ENCODE peak calls at places on chromosomes 6 and 20, in nine cellular contexts. P, F, V, D, E, K, A, X and S are unnamed samples.

GRCh38 chr20:50245561-50246366 is 55.1 kb downstream of the CEBPB start:
- DNase-seq in A (no peak), D (peak), K (no peak), X (peak), E (no peak), F (no peak), P (no peak), V (no peak), S (no peak)

GRCh38 chr6:75096986-75097385 is 108.9 kb downstream of the COL12A1 start:
- DNase-seq in E (no peak), X (no peak), K (no peak), V (no peak), F (no peak), A (no peak), D (no peak), P (no peak), S (no peak)

GRCh38 chr6:164756142-164756541 is 553.3 kb downstream of the C6orf118 start:
- DNase-seq in V (no peak), K (no peak), E (no peak), P (no peak), A (no peak), F (no peak), X (no peak), D (peak), S (no peak)

GRCh38 chr6:169487579-169488205 is 214.1 kb downstream of the WDR27 start:
- DNase-seq in E (no peak), D (peak), P (no peak), A (no peak), F (no peak), X (peak), K (no peak), V (no peak), S (no peak)

GRCh38 chr20:25676164-25676809 is 20.4 kb downstream of the ZNF337 start:
- DNase-seq in E (no peak), X (peak), K (no peak), A (no peak), F (no peak), V (no peak), D (peak), P (no peak), S (no peak)

GRCh38 chr6:235763-236360 is 56.4 kb upstream of the DUSP22 start:
- DNase-seq in V (no peak), P (peak), K (no peak), E (no peak), X (peak), A (no peak), F (no peak), D (peak), S (no peak)

GRCh38 chr6:30163918-30164654 is 740 bp downstream of the TRIM15 start:
- DNase-seq in F (no peak), P (no peak), X (no peak), D (no peak), K (no peak), E (no peak), V (no peak), A (no peak), S (no peak)

GRCh38 chr20:8812818-8813217 is 256.1 kb upstream of the PLCB4 start:
- DNase-seq in V (no peak), D (no peak), X (no peak), A (no peak), P (no peak), E (no peak), F (no peak), K (no peak), S (peak)

GRCh38 chr6:125094563-125094962 is 59.0 kb upstream of the TPD52L1 start:
- DNase-seq in K (no peak), D (peak), A (no peak), F (no peak), X (peak), E (no peak), P (no peak), V (no peak), S (no peak)

GRCh38 chr6:109966299-109966698 is 11.8 kb upstream of the GPR6 start:
- DNase-seq in D (no peak), X (no peak), F (no peak), P (no peak), K (no peak), V (no peak), E (no peak), A (no peak), S (no peak)

GRCh38 chr20:9270831-9271230 is 201.9 kb downstream of the PLCB4 start:
- DNase-seq in E (no peak), A (no peak), D (peak), P (no peak), X (peak), K (no peak), F (no peak), V (no peak), S (no peak)

GRCh38 chr6:36130672-36131516 is 581 bp downstream of the MAPK13 start:
- DNase-seq in E (peak), F (peak), K (no peak), V (no peak), P (peak), X (no peak), A (no peak), D (peak), S (no peak)

GRCh38 chr6:28943223-28943556 is 19.4 kb upstream of the TRIM27 start:
- DNase-seq in P (no peak), K (no peak), E (no peak), V (no peak), F (no peak), D (no peak), X (no peak), A (no peak), S (no peak)

GRCh38 chr20:8402798-8403197 is 270.7 kb downstream of the PLCB1 start:
- DNase-seq in P (no peak), V (no peak), A (no peak), X (no peak), F (no peak), D (no peak), K (no peak), E (no peak), S (no peak)

GRCh38 chr20:32859961-32860360 is 1.2 kb downstream of the EFCAB8 start:
- DNase-seq in F (no peak), K (no peak), D (no peak), E (no peak), P (no peak), X (no peak), V (no peak), A (no peak), S (no peak)

GRCh38 chr6:95091823-95092436 is 485.4 kb upstream of the MANEA start:
- DNase-seq in E (no peak), P (no peak), V (no peak), D (peak), A (peak), X (peak), K (no peak), F (peak), S (no peak)

GRCh38 chr6:159094444-159095252 is 49.9 kb upstream of the TAGAP start:
- DNase-seq in A (no peak), F (no peak), D (no peak), X (no peak), E (no peak), P (no peak), K (no peak), V (no peak), S (no peak)

GRCh38 chr6:20991910-20992309 is 457.7 kb downstream of the CDKAL1 start:
- DNase-seq in D (peak), P (no peak), X (no peak), E (no peak), V (no peak), K (no peak), A (no peak), F (no peak), S (no peak)

GRCh38 chr6:29589423-29590048 is 4.6 kb downstream of the OR2H2 start:
- DNase-seq in A (peak), F (peak), X (peak), V (peak), E (no peak), K (no peak), P (peak), D (peak), S (no peak)

GRCh38 chr6:15547379-15547778 is 115.4 kb downstream of the DTNBP1 start:
- DNase-seq in F (no peak), X (peak), V (no peak), K (no peak), A (peak), D (peak), E (no peak), P (no peak), S (no peak)

GRCh38 chr20:31956556-31957220 is 4.8 kb upstream of the PDRG1 start:
- DNase-seq in P (no peak), X (no peak), K (no peak), V (no peak), D (no peak), A (no peak), F (no peak), E (no peak), S (no peak)

GRCh38 chr6:139165324-139165723 is 30.4 kb downstream of the HECA start:
- DNase-seq in K (no peak), F (no peak), E (no peak), D (no peak), P (no peak), V (no peak), X (no peak), A (no peak), S (no peak)

GRCh38 chr6:57013501-57013900 is 33.0 kb upstream of the KIAA1586 start:
- DNase-seq in E (no peak), X (peak), A (no peak), F (no peak), V (no peak), K (no peak), D (peak), P (no peak), S (no peak)

GRCh38 chr6:67679566-67680296 is 955.4 kb upstream of the ADGRB3 start:
- DNase-seq in P (no peak), X (no peak), K (no peak), E (no peak), V (no peak), F (no peak), A (no peak), D (no peak), S (no peak)

GRCh38 chr20:48405909-48406308 is 421.9 kb downstream of the PREX1 start:
- DNase-seq in D (no peak), A (peak), E (no peak), V (no peak), F (no peak), P (no peak), K (peak), X (no peak), S (no peak)

GRCh38 chr20:3751664-3752385 is 15.7 kb downstream of the ADISSP start:
- DNase-seq in A (peak), D (no peak), E (peak), K (no peak), V (no peak), X (no peak), F (no peak), P (peak), S (no peak)

GRCh38 chr6:38175786-38176185 is 356.3 kb downstream of the ZFAND3 start:
- DNase-seq in X (no peak), D (no peak), A (no peak), F (no peak), K (no peak), P (no peak), E (no peak), V (no peak), S (no peak)

GRCh38 chr20:25574411-25574810 is 10.9 kb downstream of the NINL start:
- DNase-seq in A (peak), D (peak), K (no peak), X (peak), F (no peak), P (no peak), V (no peak), E (no peak), S (no peak)

GRCh38 chr20:18989736-18990474 is 176.3 kb downstream of the SCP2D1 start:
- DNase-seq in D (no peak), A (no peak), V (no peak), E (no peak), X (no peak), F (no peak), P (no peak), K (no peak), S (peak)
- H3K27ac ChIP-seq in D (no peak), A (no peak), V (no peak), E (no peak), X (no peak), F (no peak), P (no peak), K (no peak), S (peak)

DNA sequence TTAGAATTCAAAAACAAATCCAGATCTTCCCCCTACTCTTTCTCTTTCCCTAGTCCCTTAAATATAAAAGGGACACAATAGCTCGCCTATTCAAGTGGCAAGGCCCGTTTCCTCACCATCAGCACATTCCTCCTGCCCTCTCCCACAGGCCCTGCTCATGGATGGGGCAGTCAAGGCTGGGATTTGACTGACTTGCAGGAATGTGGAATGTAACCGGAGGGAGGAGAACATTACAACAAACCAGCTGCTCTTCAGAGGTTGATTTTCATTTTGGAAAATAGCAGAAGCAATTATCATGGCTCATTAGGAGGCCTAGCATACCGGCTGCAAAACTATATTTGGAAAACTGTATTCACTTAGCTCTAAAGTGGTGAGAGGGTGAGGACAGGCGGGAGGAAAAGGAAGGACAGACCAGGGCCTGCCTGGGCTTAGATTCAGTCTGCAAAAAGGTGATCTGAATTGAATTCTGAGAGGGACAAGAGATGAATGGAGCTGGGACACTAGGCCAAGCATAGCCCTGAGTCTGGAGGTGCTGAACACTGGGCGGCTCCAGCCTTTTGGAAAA is 283.7 kb downstream of the CD83 start:
- DNase-seq in K (no peak), E (no peak), F (no peak), D (peak), X (no peak), V (no peak), A (no peak), P (no peak), S (no peak)
- H3K27ac ChIP-seq in K (no peak), E (no peak), F (no peak), D (peak), X (no peak), V (no peak), A (no peak), P (no peak), S (no peak)

DNA sequence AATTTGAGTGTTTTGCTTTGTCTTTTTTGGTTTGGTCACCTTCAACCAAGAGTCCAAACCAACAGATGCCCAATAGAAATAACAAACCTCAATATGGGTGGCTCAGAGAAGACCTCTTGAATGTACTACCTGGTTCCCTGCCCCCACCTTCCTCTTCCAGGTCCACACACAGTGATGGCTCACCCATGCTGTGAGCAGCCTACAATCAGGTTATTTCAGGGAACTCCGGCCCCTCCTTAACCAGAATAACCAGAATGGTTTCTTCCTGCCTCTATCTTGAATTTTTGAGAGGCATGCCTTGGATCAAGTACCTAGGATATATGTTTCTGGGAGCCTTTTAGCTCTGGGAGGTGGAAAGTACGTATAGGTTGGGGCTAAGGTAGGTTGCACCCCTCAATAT is 327.1 kb upstream of the PRDM1 start:
- DNase-seq in D (no peak), A (no peak), K (no peak), E (no peak), X (no peak), P (no peak), F (no peak), V (no peak), S (no peak)
- H3K27ac ChIP-seq in D (no peak), A (no peak), K (no peak), E (no peak), X (no peak), P (no peak), F (no peak), V (no peak), S (no peak)

GRCh38 chr20:13841206-13841605 is 56.4 kb downstream of the NDUFAF5 start:
- DNase-seq in P (no peak), X (no peak), K (no peak), E (no peak), D (no peak), A (no peak), V (no peak), F (no peak), S (no peak)
- H3K27ac ChIP-seq in P (no peak), X (no peak), K (no peak), E (no peak), D (no peak), A (no peak), V (no peak), F (no peak), S (no peak)

GRCh38 chr6:155985660-155986138 is 530.1 kb upstream of the NOX3 start:
- DNase-seq in P (no peak), X (no peak), D (no peak), E (no peak), V (peak), F (no peak), K (no peak), A (no peak), S (peak)
- H3K27ac ChIP-seq in P (no peak), X (no peak), D (no peak), E (no peak), V (peak), F (no peak), K (no peak), A (peak), S (peak)

GRCh38 chr6:6595946-6596345 is 7.4 kb downstream of the LY86 start:
- DNase-seq in X (no peak), K (no peak), V (no peak), A (no peak), D (no peak), P (no peak), F (no peak), E (no peak), S (no peak)

GRCh38 chr6:6595025-6595424 is 6.5 kb downstream of the LY86 start:
- DNase-seq in X (no peak), D (no peak), A (no peak), E (no peak), P (no peak), F (no peak), K (no peak), V (no peak), S (no peak)

GRCh38 chr6:6597682-6598081 is 9.2 kb downstream of the LY86 start:
- DNase-seq in X (no peak), P (no peak), K (no peak), E (no peak), V (no peak), A (no peak), F (no peak), D (no peak), S (no peak)

GRCh38 chr6:6596529-6596928 is 8.0 kb downstream of the LY86 start:
- DNase-seq in V (no peak), K (no peak), P (no peak), F (no peak), D (no peak), A (no peak), E (no peak), X (no peak), S (no peak)

DNA sequence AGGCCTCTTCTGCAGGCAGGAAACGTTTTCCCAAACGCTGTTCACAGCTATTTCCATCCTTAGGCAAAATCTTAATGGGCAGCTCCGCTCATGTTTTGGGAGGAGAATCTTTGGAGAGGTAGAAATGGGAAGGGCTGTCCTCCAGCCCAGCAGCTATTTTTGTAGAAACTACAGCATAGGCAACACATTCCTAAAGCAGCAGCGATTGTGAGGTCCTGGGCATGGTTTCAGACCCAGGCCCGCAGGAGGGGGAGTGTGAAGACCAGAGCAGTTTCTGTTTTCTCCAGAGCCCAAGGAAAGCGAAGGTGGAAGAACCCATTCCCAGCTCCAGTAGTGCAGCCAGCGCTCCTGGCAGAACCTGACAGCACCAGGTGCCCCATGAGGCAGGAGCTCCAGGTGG is 8.4 kb downstream of the LY86 start:
- DNase-seq in V (no peak), X (no peak), E (no peak), P (no peak), A (no peak), D (no peak), F (no peak), K (no peak), S (peak)
- H3K27ac ChIP-seq in V (no peak), X (no peak), E (no peak), P (no peak), A (no peak), D (no peak), F (no peak), K (no peak), S (peak)

DNA sequence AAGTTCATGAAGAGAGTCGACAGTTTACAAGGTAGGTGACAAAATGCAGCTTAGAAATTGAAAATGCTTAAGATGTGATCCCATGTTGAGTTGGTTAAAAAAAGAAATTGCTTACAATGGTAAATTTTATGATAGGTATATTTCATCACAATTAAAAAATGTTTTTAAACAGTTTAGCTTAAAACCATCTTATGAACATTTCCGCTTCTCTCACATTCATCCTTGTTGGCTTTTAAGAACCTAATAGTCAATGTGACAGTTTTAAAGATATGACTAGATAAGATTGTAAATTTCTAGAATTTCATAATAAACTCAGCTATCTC is 36.1 kb upstream of the LTV1 start:
- DNase-seq in P (no peak), E (no peak), X (no peak), V (no peak), K (no peak), F (no peak), A (no peak), D (no peak), S (no peak)
- H3K27ac ChIP-seq in P (peak), E (no peak), X (no peak), V (no peak), K (no peak), F (no peak), A (no peak), D (no peak), S (no peak)

DNA sequence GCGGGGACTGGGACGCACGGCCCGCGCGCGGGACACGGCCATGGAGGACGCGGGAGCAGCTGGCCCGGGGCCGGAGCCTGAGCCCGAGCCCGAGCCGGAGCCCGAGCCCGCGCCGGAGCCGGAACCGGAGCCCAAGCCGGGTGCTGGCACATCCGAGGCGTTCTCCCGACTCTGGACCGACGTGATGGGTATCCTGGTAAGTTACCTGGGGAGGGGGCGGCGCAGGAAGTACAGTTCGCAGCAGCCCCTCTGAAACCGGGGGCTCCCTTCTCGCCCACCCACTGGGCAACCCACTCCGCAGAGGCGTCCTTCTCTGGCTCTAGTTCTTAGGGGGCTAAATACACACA is 363 bp downstream of the SASH1 start:
- DNase-seq in K (peak), E (peak), D (no peak), A (no peak), V (no peak), P (no peak), F (no peak), X (no peak), S (peak)
- H3K27ac ChIP-seq in K (peak), E (peak), D (no peak), A (no peak), V (peak), P (no peak), F (peak), X (peak), S (peak)